ENCODE peak calls at places on chromosomes 3 and 15, in seven cellular contexts. A is endothelial cell of umbilical vein; L is cardiac muscle cell; J is Panc1; X is astrocyte; Z is uterus; I is CD8-positive, alpha-beta memory T cell. E is an unnamed sample.

GRCh38 chr3:48695113-48695753 is 9.5 kb upstream of the NCKIPSD start:
- DNase-seq in X (peak; percentile 58), A (peak; percentile 57), J (no peak), I (no peak), L (no peak), Z (peak; percentile 81), E (peak; percentile 92)

GRCh38 chr15:83475551-83475950 is 28.4 kb downstream of the SH3GL3 start:
- DNase-seq in L (peak; percentile 26), I (no peak), Z (no peak), J (no peak), X (peak; percentile 63), A (no peak), E (no peak)

GRCh38 chr3:197683191-197683590 is 53.5 kb downstream of the RUBCN start:
- DNase-seq in Z (no peak), I (no peak), L (no peak), A (no peak), J (no peak), X (no peak), E (no peak)

GRCh38 chr3:46213201-46213600 is 5.1 kb upstream of the CCR1 start:
- DNase-seq in X (no peak), I (no peak), A (no peak), L (no peak), J (no peak), Z (no peak), E (no peak)

GRCh38 chr3:60772584-60772983 is 478.7 kb downstream of the FHIT start:
- DNase-seq in L (no peak), J (no peak), I (no peak), Z (no peak), A (no peak), X (no peak), E (peak; percentile 26)

GRCh38 chr3:41118461-41119385 is 80.6 kb upstream of the CTNNB1 start:
- DNase-seq in I (no peak), X (no peak), L (no peak), J (no peak), Z (no peak), A (no peak), E (no peak)

GRCh38 chr3:151285940-151286339 is 7.6 kb upstream of the P2RY14 start:
- DNase-seq in L (no peak), A (no peak), X (no peak), I (no peak), J (no peak), Z (no peak), E (no peak)

GRCh38 chr15:27237319-27237939 is 266.4 kb downstream of the GABRG3 start:
- DNase-seq in Z (no peak), X (no peak), I (no peak), A (no peak), L (no peak), J (no peak), E (no peak)

GRCh38 chr3:20072422-20072821 is 32.2 kb downstream of the KAT2B start:
- DNase-seq in J (no peak), A (no peak), I (no peak), L (no peak), X (no peak), Z (no peak), E (no peak)

GRCh38 chr3:45180051-45180450 is 33.9 kb upstream of the CDCP1 start:
- DNase-seq in Z (no peak), A (no peak), X (peak; percentile 62), I (no peak), L (no peak), J (no peak), E (no peak)

GRCh38 chr3:149277338-149277813 is 55.7 kb upstream of the CP start:
- DNase-seq in I (no peak), Z (no peak), L (no peak), X (peak; percentile 86), J (peak; percentile 92), A (peak; percentile 89), E (no peak)

GRCh38 chr3:15535757-15536156 is 14.3 kb upstream of the COLQ start:
- DNase-seq in J (no peak), Z (no peak), L (no peak), I (no peak), X (no peak), A (no peak), E (no peak)

GRCh38 chr3:158108596-158108995 is 1.3 kb upstream of the RSRC1 start:
- DNase-seq in I (no peak), L (no peak), Z (no peak), A (no peak), X (no peak), J (no peak), E (no peak)

GRCh38 chr3:77041756-77042155 is 1.9 kb downstream of the ROBO2 start:
- DNase-seq in L (no peak), A (no peak), J (no peak), Z (no peak), I (no peak), X (no peak), E (no peak)

GRCh38 chr3:7396534-7396933 is 535.6 kb downstream of the GRM7 start:
- DNase-seq in I (no peak), L (no peak), A (no peak), Z (no peak), J (no peak), X (peak; percentile 66), E (no peak)

GRCh38 chr15:60070838-60071493 is 66.9 kb downstream of the FOXB1 start:
- DNase-seq in I (no peak), X (peak; percentile 89), L (no peak), J (peak; percentile 61), Z (no peak), A (peak; percentile 88), E (no peak)

GRCh38 chr15:57015897-57016296 is 97.5 kb downstream of the TCF12 start:
- DNase-seq in J (no peak), X (peak; percentile 49), Z (no peak), L (no peak), I (no peak), A (no peak), E (no peak)

GRCh38 chr3:40780801-40781406 is 256.1 kb downstream of the ZNF621 start:
- DNase-seq in L (no peak), Z (peak; percentile 59), J (no peak), A (peak; percentile 6), I (no peak), X (peak; percentile 60), E (no peak)

GRCh38 chr3:171088496-171088895 is 62.0 kb upstream of the SLC2A2 start:
- DNase-seq in Z (no peak), L (no peak), X (peak; percentile 30), I (no peak), J (no peak), A (no peak), E (no peak)

GRCh38 chr15:49044002-49044401 is 2.2 kb downstream of the SECISBP2L start:
- DNase-seq in A (no peak), I (no peak), J (no peak), Z (no peak), X (no peak), L (no peak), E (no peak)

GRCh38 chr3:190319660-190320059 is 2.6 kb downstream of the CLDN1 start:
- DNase-seq in A (no peak), J (no peak), X (no peak), Z (no peak), L (no peak), I (no peak), E (no peak)

GRCh38 chr3:100627491-100627890 is 18.1 kb downstream of the ADGRG7 start:
- DNase-seq in L (no peak), I (no peak), A (no peak), X (no peak), Z (no peak), J (no peak), E (no peak)

DNA sequence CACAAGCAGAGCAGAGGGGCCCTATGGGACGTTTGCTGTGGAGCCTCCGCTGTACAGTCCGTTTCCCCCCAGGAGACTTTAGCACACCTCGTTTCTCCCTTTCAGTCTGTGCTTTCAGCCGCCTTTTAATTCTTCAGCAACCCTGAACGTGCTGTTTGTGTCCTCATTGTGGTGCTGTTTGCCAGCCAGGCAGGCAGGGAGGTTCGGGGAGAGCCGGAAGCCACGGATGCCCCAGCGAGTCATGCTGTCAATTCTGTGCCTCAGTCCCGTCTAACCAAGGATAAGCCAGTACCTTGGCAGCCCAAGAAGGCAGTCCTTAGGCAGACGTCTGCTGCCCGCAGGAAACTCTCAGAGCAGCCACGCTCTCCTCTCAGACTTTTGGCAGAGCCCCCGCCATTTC is 158.7 kb downstream of the UACA start:
- DNase-seq in J (no peak), I (no peak), L (peak; percentile 17), A (peak; percentile 56), Z (no peak), X (no peak), E (peak; percentile 42)
- H3K4me3 ChIP-seq in J (no peak overlapping the region), I (no peak overlapping the region), L (no peak overlapping the region), A (no peak overlapping the region), Z (no peak overlapping the region), X (no peak overlapping the region), E (no peak overlapping the region)

DNA sequence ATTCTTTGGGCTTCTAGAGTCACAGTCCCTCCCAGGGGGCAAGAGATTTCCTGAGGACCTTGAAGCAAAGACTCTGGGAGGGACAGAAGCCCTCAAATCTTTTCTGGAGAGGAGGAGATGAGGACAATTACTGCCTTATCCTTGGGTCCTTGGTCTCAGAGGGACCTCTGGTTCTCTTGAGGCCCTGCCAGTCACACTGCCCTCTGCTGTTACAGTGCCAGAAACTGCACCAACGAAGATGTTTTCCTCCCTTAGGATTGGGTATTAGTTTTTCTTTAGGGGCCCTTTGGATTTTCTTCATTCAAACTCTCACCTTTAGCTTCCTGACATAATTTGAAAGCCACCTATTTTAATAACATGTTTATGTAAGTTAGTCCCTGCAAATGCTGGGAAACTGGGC is 58.2 kb upstream of the SCN5A start:
- DNase-seq in I (no peak), L (no peak), X (no peak), Z (no peak), J (no peak), A (no peak), E (peak; percentile 42)
- H3K27me3 ChIP-seq in I (no peaks in the 10 kb centered on the region), L (peaks cover 38% of the 10 kb centered on the region), X (no peaks in the 10 kb centered on the region), Z (no peaks in the 10 kb centered on the region), J (peaks cover 2% of the 10 kb centered on the region), A (peaks cover 2% of the 10 kb centered on the region), E (no peaks in the 10 kb centered on the region)

GRCh38 chr3:33645060-33645841 is 72.8 kb downstream of the CLASP2 start:
- DNase-seq in L (peak; percentile 20), Z (no peak), X (peak; percentile 49), I (peak; percentile 12), A (peak; percentile 41), J (no peak), E (peak; percentile 35)
- H3K4me3 ChIP-seq in L (no peak overlapping the region), Z (peak overlapping the region; percentile 26), X (peak overlapping the region; percentile 73), I (peak overlapping the region; percentile 51), A (no peak overlapping the region), J (peak overlapping the region; percentile 7), E (no peak overlapping the region)

GRCh38 chr3:53628546-53629395 is 134.4 kb downstream of the CACNA1D start:
- DNase-seq in X (no peak), Z (no peak), J (no peak), A (no peak), L (no peak), I (no peak), E (no peak)
- H3K27me3 ChIP-seq in X (no peaks in the 10 kb centered on the region), Z (no peaks in the 10 kb centered on the region), J (no peaks in the 10 kb centered on the region), A (no peaks in the 10 kb centered on the region), L (no peaks in the 10 kb centered on the region), I (no peaks in the 10 kb centered on the region), E (no peaks in the 10 kb centered on the region)

GRCh38 chr3:87336761-87337160 is 60.4 kb upstream of the POU1F1 start:
- DNase-seq in X (no peak), J (no peak), I (no peak), Z (no peak), A (no peak), L (no peak), E (peak; percentile 5)
- H3K4me3 ChIP-seq in X (no peak overlapping the region), J (no peak overlapping the region), I (no peak overlapping the region), Z (no peak overlapping the region), A (no peak overlapping the region), L (no peak overlapping the region), E (no peak overlapping the region)

GRCh38 chr15:41853831-41854230 is 15.2 kb downstream of the PLA2G4B start:
- DNase-seq in I (no peak), X (no peak), Z (no peak), A (no peak), J (no peak), L (no peak), E (no peak)
- H3K27me3 ChIP-seq in I (no peaks in the 10 kb centered on the region), X (no peaks in the 10 kb centered on the region), Z (no peaks in the 10 kb centered on the region), A (no peaks in the 10 kb centered on the region), J (no peaks in the 10 kb centered on the region), L (no peaks in the 10 kb centered on the region), E (no peaks in the 10 kb centered on the region)

E was measured in H7.